ENCODE peak calls at places on chromosomes 7 and 10, in ten cellular contexts. One of them, this sample, is unnamed.

GRCh38 chr10:111598433-111599059 is 521.7 kb downstream of the ADRA2A start:
- DNase-seq in psoas muscle: no peak
- DNase-seq in neural progenitor cell: peak; percentile 81
- DNase-seq in esophagus squamous epithelium: no peak
- DNase-seq in CD4-positive, alpha-beta memory T cell: peak; percentile 34
- DNase-seq in endodermal cell: peak; percentile 87
- DNase-seq in heart right ventricle: peak; percentile 49
- DNase-seq in adrenal gland: peak; percentile 48
- DNase-seq in brain microvascular endothelial cell: peak; percentile 60
- DNase-seq in PC-9: peak; percentile 9
- DNase-seq in this sample: peak; percentile 52

GRCh38 chr7:130489140-130489967 is 2.5 kb upstream of the MEST start:
- DNase-seq in psoas muscle: no peak
- DNase-seq in neural progenitor cell: peak; percentile 15
- DNase-seq in esophagus squamous epithelium: no peak
- DNase-seq in CD4-positive, alpha-beta memory T cell: no peak
- DNase-seq in endodermal cell: no peak
- DNase-seq in heart right ventricle: no peak
- DNase-seq in adrenal gland: no peak
- DNase-seq in brain microvascular endothelial cell: peak; percentile 97
- DNase-seq in PC-9: peak; percentile 53
- DNase-seq in this sample: no peak

GRCh38 chr7:84337386-84337785 is 142.8 kb upstream of the SEMA3A start:
- DNase-seq in psoas muscle: no peak
- DNase-seq in neural progenitor cell: no peak
- DNase-seq in esophagus squamous epithelium: no peak
- DNase-seq in CD4-positive, alpha-beta memory T cell: no peak
- DNase-seq in endodermal cell: no peak
- DNase-seq in heart right ventricle: no peak
- DNase-seq in adrenal gland: no peak
- DNase-seq in brain microvascular endothelial cell: peak; percentile 64
- DNase-seq in PC-9: no peak
- DNase-seq in this sample: no peak

GRCh38 chr10:48536916-48537890 is 67.7 kb downstream of the ARHGAP22 start:
- DNase-seq in psoas muscle: no peak
- DNase-seq in neural progenitor cell: no peak
- DNase-seq in esophagus squamous epithelium: no peak
- DNase-seq in CD4-positive, alpha-beta memory T cell: no peak
- DNase-seq in endodermal cell: peak; percentile 66
- DNase-seq in heart right ventricle: no peak
- DNase-seq in adrenal gland: peak; percentile 3
- DNase-seq in brain microvascular endothelial cell: no peak
- DNase-seq in PC-9: no peak
- DNase-seq in this sample: no peak

GRCh38 chr10:4013651-4014085 is 228.7 kb upstream of the KLF6 start:
- DNase-seq in psoas muscle: no peak
- DNase-seq in neural progenitor cell: no peak
- DNase-seq in esophagus squamous epithelium: no peak
- DNase-seq in CD4-positive, alpha-beta memory T cell: no peak
- DNase-seq in endodermal cell: no peak
- DNase-seq in heart right ventricle: no peak
- DNase-seq in adrenal gland: no peak
- DNase-seq in brain microvascular endothelial cell: no peak
- DNase-seq in PC-9: no peak
- DNase-seq in this sample: no peak

GRCh38 chr7:867406-868188 is 8.8 kb upstream of the GET4 start:
- DNase-seq in psoas muscle: peak; percentile 85
- DNase-seq in neural progenitor cell: no peak
- DNase-seq in esophagus squamous epithelium: no peak
- DNase-seq in CD4-positive, alpha-beta memory T cell: no peak
- DNase-seq in endodermal cell: no peak
- DNase-seq in heart right ventricle: peak; percentile 43
- DNase-seq in adrenal gland: no peak
- DNase-seq in brain microvascular endothelial cell: peak; percentile 24
- DNase-seq in PC-9: peak; percentile 74
- DNase-seq in this sample: no peak

GRCh38 chr10:88110355-88110754 is 246.9 kb downstream of the PTEN start:
- DNase-seq in psoas muscle: no peak
- DNase-seq in neural progenitor cell: no peak
- DNase-seq in esophagus squamous epithelium: no peak
- DNase-seq in CD4-positive, alpha-beta memory T cell: no peak
- DNase-seq in endodermal cell: no peak
- DNase-seq in heart right ventricle: no peak
- DNase-seq in adrenal gland: no peak
- DNase-seq in brain microvascular endothelial cell: peak; percentile 74
- DNase-seq in PC-9: peak; percentile 26
- DNase-seq in this sample: no peak

GRCh38 chr10:20429742-20430141 is 467.4 kb downstream of the NEBL start:
- DNase-seq in psoas muscle: no peak
- DNase-seq in neural progenitor cell: no peak
- DNase-seq in esophagus squamous epithelium: no peak
- DNase-seq in CD4-positive, alpha-beta memory T cell: no peak
- DNase-seq in endodermal cell: no peak
- DNase-seq in heart right ventricle: no peak
- DNase-seq in adrenal gland: no peak
- DNase-seq in brain microvascular endothelial cell: no peak
- DNase-seq in PC-9: no peak
- DNase-seq in this sample: no peak

GRCh38 chr7:154699421-154699820 is 303.5 kb downstream of the PAXIP1 start:
- DNase-seq in psoas muscle: no peak
- DNase-seq in neural progenitor cell: no peak
- DNase-seq in esophagus squamous epithelium: no peak
- DNase-seq in CD4-positive, alpha-beta memory T cell: no peak
- DNase-seq in endodermal cell: no peak
- DNase-seq in heart right ventricle: no peak
- DNase-seq in adrenal gland: no peak
- DNase-seq in brain microvascular endothelial cell: no peak
- DNase-seq in PC-9: no peak
- DNase-seq in this sample: no peak

GRCh38 chr10:103083977-103084320 is 109.1 kb downstream of the NT5C2 start:
- DNase-seq in psoas muscle: no peak
- DNase-seq in neural progenitor cell: no peak
- DNase-seq in esophagus squamous epithelium: no peak
- DNase-seq in CD4-positive, alpha-beta memory T cell: no peak
- DNase-seq in endodermal cell: no peak
- DNase-seq in heart right ventricle: no peak
- DNase-seq in adrenal gland: no peak
- DNase-seq in brain microvascular endothelial cell: no peak
- DNase-seq in PC-9: no peak
- DNase-seq in this sample: no peak

GRCh38 chr10:103082683-103083082 is 110.4 kb downstream of the NT5C2 start:
- DNase-seq in psoas muscle: no peak
- DNase-seq in neural progenitor cell: no peak
- DNase-seq in esophagus squamous epithelium: no peak
- DNase-seq in CD4-positive, alpha-beta memory T cell: no peak
- DNase-seq in endodermal cell: no peak
- DNase-seq in heart right ventricle: no peak
- DNase-seq in adrenal gland: no peak
- DNase-seq in brain microvascular endothelial cell: no peak
- DNase-seq in PC-9: no peak
- DNase-seq in this sample: no peak

GRCh38 chr10:103080891-103081581 is 112.0 kb downstream of the NT5C2 start:
- DNase-seq in psoas muscle: no peak
- DNase-seq in neural progenitor cell: no peak
- DNase-seq in esophagus squamous epithelium: no peak
- DNase-seq in CD4-positive, alpha-beta memory T cell: no peak
- DNase-seq in endodermal cell: no peak
- DNase-seq in heart right ventricle: no peak
- DNase-seq in adrenal gland: no peak
- DNase-seq in brain microvascular endothelial cell: no peak
- DNase-seq in PC-9: peak; percentile 18
- DNase-seq in this sample: no peak

GRCh38 chr10:103086261-103086660 is 106.8 kb downstream of the NT5C2 start:
- DNase-seq in psoas muscle: no peak
- DNase-seq in neural progenitor cell: no peak
- DNase-seq in esophagus squamous epithelium: no peak
- DNase-seq in CD4-positive, alpha-beta memory T cell: no peak
- DNase-seq in endodermal cell: no peak
- DNase-seq in heart right ventricle: no peak
- DNase-seq in adrenal gland: no peak
- DNase-seq in brain microvascular endothelial cell: no peak
- DNase-seq in PC-9: no peak
- DNase-seq in this sample: no peak

DNA sequence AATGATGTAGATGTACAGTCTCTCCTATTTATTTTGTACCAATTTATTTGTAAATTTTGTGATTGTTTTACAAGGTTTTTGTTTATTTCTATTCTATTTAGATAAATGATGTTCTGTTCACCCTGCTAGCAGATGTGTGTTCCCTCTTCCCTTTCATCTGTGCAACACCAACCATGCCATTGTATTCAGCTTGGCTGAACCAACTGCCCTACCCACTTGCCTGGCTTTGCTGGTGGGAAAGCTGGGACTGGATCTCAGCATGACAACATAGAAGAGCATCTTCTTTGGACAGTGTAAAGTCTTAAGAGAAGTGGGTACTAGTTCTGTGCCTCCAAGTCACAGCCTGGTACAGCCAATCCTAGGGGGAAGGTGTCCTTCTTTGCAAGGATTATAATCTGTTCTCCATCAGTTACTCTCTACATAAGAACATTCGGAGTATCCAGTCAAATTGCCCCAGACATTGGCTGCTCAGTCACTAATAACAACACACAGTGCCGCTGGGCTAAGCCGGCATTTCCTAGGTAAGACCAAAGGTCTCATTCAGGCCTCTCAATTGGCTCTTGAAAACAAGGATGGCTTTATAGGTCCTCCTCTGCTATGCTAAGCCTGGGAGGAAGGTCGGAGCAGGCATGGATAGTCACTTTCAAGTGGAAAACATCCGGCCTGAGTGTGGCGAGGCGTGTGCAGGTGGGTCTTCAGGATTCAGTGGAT is 109.7 kb downstream of the NT5C2 start:
- DNase-seq in psoas muscle: no peak
- DNase-seq in neural progenitor cell: no peak
- DNase-seq in esophagus squamous epithelium: no peak
- DNase-seq in CD4-positive, alpha-beta memory T cell: no peak
- DNase-seq in endodermal cell: no peak
- DNase-seq in heart right ventricle: no peak
- DNase-seq in adrenal gland: no peak
- DNase-seq in brain microvascular endothelial cell: no peak
- DNase-seq in PC-9: no peak
- DNase-seq in this sample: no peak
- H3K36me3 ChIP-seq in psoas muscle: peaks cover 7% of the 10 kb centered on the region
- H3K36me3 ChIP-seq in neural progenitor cell: peaks cover 5% of the 10 kb centered on the region
- H3K36me3 ChIP-seq in esophagus squamous epithelium: no peaks in the 10 kb centered on the region
- H3K36me3 ChIP-seq in CD4-positive, alpha-beta memory T cell: peaks cover 8% of the 10 kb centered on the region
- H3K36me3 ChIP-seq in endodermal cell: peaks cover 40% of the 10 kb centered on the region
- H3K36me3 ChIP-seq in heart right ventricle: peaks cover 72% of the 10 kb centered on the region
- H3K36me3 ChIP-seq in adrenal gland: peaks cover 43% of the 10 kb centered on the region
- H3K36me3 ChIP-seq in brain microvascular endothelial cell: peaks cover 25% of the 10 kb centered on the region
- H3K36me3 ChIP-seq in PC-9: peaks cover 14% of the 10 kb centered on the region
- H3K36me3 ChIP-seq in this sample: peaks cover 21% of the 10 kb centered on the region

GRCh38 chr10:59839576-59839975 is 66.8 kb downstream of the CCDC6 start:
- DNase-seq in psoas muscle: no peak
- DNase-seq in neural progenitor cell: no peak
- DNase-seq in esophagus squamous epithelium: no peak
- DNase-seq in CD4-positive, alpha-beta memory T cell: no peak
- DNase-seq in endodermal cell: no peak
- DNase-seq in heart right ventricle: no peak
- DNase-seq in adrenal gland: no peak
- DNase-seq in brain microvascular endothelial cell: peak; percentile 31
- DNase-seq in PC-9: no peak
- DNase-seq in this sample: no peak
- H3K36me3 ChIP-seq in psoas muscle: no peaks in the 10 kb centered on the region
- H3K36me3 ChIP-seq in neural progenitor cell: peaks cover 6% of the 10 kb centered on the region
- H3K36me3 ChIP-seq in esophagus squamous epithelium: no peaks in the 10 kb centered on the region
- H3K36me3 ChIP-seq in CD4-positive, alpha-beta memory T cell: peaks cover 6% of the 10 kb centered on the region
- H3K36me3 ChIP-seq in endodermal cell: peaks cover 7% of the 10 kb centered on the region
- H3K36me3 ChIP-seq in heart right ventricle: peaks cover 21% of the 10 kb centered on the region
- H3K36me3 ChIP-seq in adrenal gland: no peaks in the 10 kb centered on the region
- H3K36me3 ChIP-seq in brain microvascular endothelial cell: no peaks in the 10 kb centered on the region
- H3K36me3 ChIP-seq in PC-9: peaks cover 15% of the 10 kb centered on the region
- H3K36me3 ChIP-seq in this sample: peaks cover 1% of the 10 kb centered on the region

GRCh38 chr10:71747039-71747807 is 26.1 kb downstream of the VSIR start:
- DNase-seq in psoas muscle: peak; percentile 34
- DNase-seq in neural progenitor cell: no peak
- DNase-seq in esophagus squamous epithelium: no peak
- DNase-seq in CD4-positive, alpha-beta memory T cell: no peak
- DNase-seq in endodermal cell: no peak
- DNase-seq in heart right ventricle: no peak
- DNase-seq in adrenal gland: no peak
- DNase-seq in brain microvascular endothelial cell: no peak
- DNase-seq in PC-9: no peak
- DNase-seq in this sample: no peak
- H3K36me3 ChIP-seq in psoas muscle: no peaks in the 10 kb centered on the region
- H3K36me3 ChIP-seq in neural progenitor cell: no peaks in the 10 kb centered on the region
- H3K36me3 ChIP-seq in esophagus squamous epithelium: peaks cover 14% of the 10 kb centered on the region
- H3K36me3 ChIP-seq in CD4-positive, alpha-beta memory T cell: peaks cover 11% of the 10 kb centered on the region
- H3K36me3 ChIP-seq in endodermal cell: no peaks in the 10 kb centered on the region
- H3K36me3 ChIP-seq in heart right ventricle: peaks cover 22% of the 10 kb centered on the region
- H3K36me3 ChIP-seq in adrenal gland: peaks cover 5% of the 10 kb centered on the region
- H3K36me3 ChIP-seq in brain microvascular endothelial cell: no peaks in the 10 kb centered on the region
- H3K36me3 ChIP-seq in PC-9: no peaks in the 10 kb centered on the region
- H3K36me3 ChIP-seq in this sample: peaks cover 21% of the 10 kb centered on the region

GRCh38 chr10:68461032-68461431 is 10.7 kb downstream of the DNA2 start:
- DNase-seq in psoas muscle: no peak
- DNase-seq in neural progenitor cell: no peak
- DNase-seq in esophagus squamous epithelium: no peak
- DNase-seq in CD4-positive, alpha-beta memory T cell: no peak
- DNase-seq in endodermal cell: no peak
- DNase-seq in heart right ventricle: no peak
- DNase-seq in adrenal gland: no peak
- DNase-seq in brain microvascular endothelial cell: no peak
- DNase-seq in PC-9: no peak
- DNase-seq in this sample: no peak

GRCh38 chr10:68462536-68462935 is 9.2 kb downstream of the DNA2 start:
- DNase-seq in psoas muscle: no peak
- DNase-seq in neural progenitor cell: no peak
- DNase-seq in esophagus squamous epithelium: no peak
- DNase-seq in CD4-positive, alpha-beta memory T cell: no peak
- DNase-seq in endodermal cell: no peak
- DNase-seq in heart right ventricle: no peak
- DNase-seq in adrenal gland: no peak
- DNase-seq in brain microvascular endothelial cell: no peak
- DNase-seq in PC-9: no peak
- DNase-seq in this sample: no peak

DNA sequence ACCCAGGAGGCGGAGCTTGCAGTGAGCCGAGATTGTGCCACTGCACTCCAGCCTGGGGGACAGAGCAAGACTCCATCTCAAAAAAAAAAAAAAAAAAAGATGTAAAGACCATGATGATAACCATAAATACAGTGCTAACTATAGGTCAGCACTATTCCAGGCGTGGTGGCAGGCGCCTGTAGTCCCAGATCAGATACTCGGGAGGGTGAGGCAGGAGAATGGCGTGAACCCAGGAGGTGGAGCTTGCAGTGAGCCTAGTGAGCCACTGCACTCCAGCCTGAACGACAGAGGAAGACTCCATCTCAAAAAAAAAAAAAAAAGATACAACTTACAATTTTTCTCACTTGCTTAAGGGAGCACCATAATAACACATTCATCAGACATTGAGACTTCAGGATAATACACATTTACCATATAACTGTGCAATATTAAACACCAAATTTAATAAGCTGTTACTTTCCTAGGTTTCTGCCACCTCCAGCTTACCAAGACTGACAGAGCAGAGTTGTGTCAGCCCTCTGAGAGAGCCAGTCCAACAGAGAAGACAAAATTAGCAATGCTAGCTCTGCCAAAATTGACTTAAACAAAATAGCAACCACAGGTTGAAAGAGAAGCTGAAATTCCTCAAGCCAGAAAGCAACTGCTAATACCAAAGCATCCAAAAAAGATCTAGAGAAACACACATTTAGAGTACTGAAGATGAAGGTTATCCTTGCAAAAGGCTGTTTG is 8.2 kb downstream of the DNA2 start:
- DNase-seq in psoas muscle: no peak
- DNase-seq in neural progenitor cell: no peak
- DNase-seq in esophagus squamous epithelium: no peak
- DNase-seq in CD4-positive, alpha-beta memory T cell: no peak
- DNase-seq in endodermal cell: no peak
- DNase-seq in heart right ventricle: no peak
- DNase-seq in adrenal gland: no peak
- DNase-seq in brain microvascular endothelial cell: no peak
- DNase-seq in PC-9: no peak
- DNase-seq in this sample: no peak
- H3K36me3 ChIP-seq in psoas muscle: no peaks in the 10 kb centered on the region
- H3K36me3 ChIP-seq in neural progenitor cell: peaks cover 46% of the 10 kb centered on the region
- H3K36me3 ChIP-seq in esophagus squamous epithelium: no peaks in the 10 kb centered on the region
- H3K36me3 ChIP-seq in CD4-positive, alpha-beta memory T cell: no peaks in the 10 kb centered on the region
- H3K36me3 ChIP-seq in endodermal cell: peaks cover 89% of the 10 kb centered on the region
- H3K36me3 ChIP-seq in heart right ventricle: no peaks in the 10 kb centered on the region
- H3K36me3 ChIP-seq in adrenal gland: no peaks in the 10 kb centered on the region
- H3K36me3 ChIP-seq in brain microvascular endothelial cell: no peaks in the 10 kb centered on the region
- H3K36me3 ChIP-seq in PC-9: no peaks in the 10 kb centered on the region
- H3K36me3 ChIP-seq in this sample: peaks cover 2% of the 10 kb centered on the region

This sample was measured in lung.